ENCODE peak calls at places on chromosomes 16 and 17, in ten cellular contexts. One of them, this sample, is unnamed.
A peak's percentile ranks its signal among the peaks of the same experiment; 100 is the strongest.

GRCh38 chr17:38379448-38379847 is 27.8 kb downstream of the SOCS7 start:
- DNase-seq in HL-60: no peak
- DNase-seq in SK-N-SH: no peak
- DNase-seq in stomach: no peak
- DNase-seq in K562: no peak
- DNase-seq in HCT116: no peak
- DNase-seq in spleen: no peak
- DNase-seq in suprapubic skin: no peak
- DNase-seq in GM23338: no peak
- DNase-seq in sigmoid colon: no peak
- DNase-seq in this sample: no peak

GRCh38 chr16:78562650-78563049 is 463.2 kb downstream of the WWOX start:
- DNase-seq in HL-60: no peak
- DNase-seq in SK-N-SH: no peak
- DNase-seq in stomach: no peak
- DNase-seq in K562: no peak
- DNase-seq in HCT116: no peak
- DNase-seq in spleen: no peak
- DNase-seq in suprapubic skin: no peak
- DNase-seq in GM23338: no peak
- DNase-seq in sigmoid colon: no peak
- DNase-seq in this sample: no peak

GRCh38 chr17:16381496-16381820 is 567 bp downstream of the UBB start:
- DNase-seq in HL-60: no peak
- DNase-seq in SK-N-SH: no peak
- DNase-seq in stomach: no peak
- DNase-seq in K562: no peak
- DNase-seq in HCT116: no peak
- DNase-seq in spleen: no peak
- DNase-seq in suprapubic skin: no peak
- DNase-seq in GM23338: no peak
- DNase-seq in sigmoid colon: no peak
- DNase-seq in this sample: no peak

GRCh38 chr17:4534515-4534914 is 20.7 kb downstream of the MYBBP1A start:
- DNase-seq in HL-60: no peak
- DNase-seq in SK-N-SH: peak; percentile 70
- DNase-seq in stomach: no peak
- DNase-seq in K562: no peak
- DNase-seq in HCT116: no peak
- DNase-seq in spleen: no peak
- DNase-seq in suprapubic skin: no peak
- DNase-seq in GM23338: no peak
- DNase-seq in sigmoid colon: no peak
- DNase-seq in this sample: no peak

GRCh38 chr16:84599528-84600202 is 18.2 kb downstream of the COTL1 start:
- DNase-seq in HL-60: peak; percentile 88
- DNase-seq in SK-N-SH: peak; percentile 65
- DNase-seq in stomach: peak; percentile 51
- DNase-seq in K562: no peak
- DNase-seq in HCT116: no peak
- DNase-seq in spleen: peak; percentile 93
- DNase-seq in suprapubic skin: no peak
- DNase-seq in GM23338: peak; percentile 93
- DNase-seq in sigmoid colon: peak; percentile 77
- DNase-seq in this sample: no peak

GRCh38 chr17:28950017-28950751 is 1.1 kb downstream of the PHF12 start:
- DNase-seq in HL-60: peak; percentile 80
- DNase-seq in SK-N-SH: peak; percentile 59
- DNase-seq in stomach: peak; percentile 39
- DNase-seq in K562: peak; percentile 41
- DNase-seq in HCT116: no peak
- DNase-seq in spleen: peak; percentile 94
- DNase-seq in suprapubic skin: peak; percentile 86
- DNase-seq in GM23338: peak; percentile 83
- DNase-seq in sigmoid colon: peak; percentile 87
- DNase-seq in this sample: no peak

GRCh38 chr16:23216658-23217246 is 34.2 kb downstream of the SCNN1G start:
- DNase-seq in HL-60: no peak
- DNase-seq in SK-N-SH: no peak
- DNase-seq in stomach: no peak
- DNase-seq in K562: no peak
- DNase-seq in HCT116: no peak
- DNase-seq in spleen: no peak
- DNase-seq in suprapubic skin: no peak
- DNase-seq in GM23338: no peak
- DNase-seq in sigmoid colon: no peak
- DNase-seq in this sample: no peak

GRCh38 chr17:31564883-31565297 is 173.4 kb downstream of the RAB11FIP4 start:
- DNase-seq in HL-60: no peak
- DNase-seq in SK-N-SH: peak; percentile 16
- DNase-seq in stomach: no peak
- DNase-seq in K562: no peak
- DNase-seq in HCT116: no peak
- DNase-seq in spleen: no peak
- DNase-seq in suprapubic skin: no peak
- DNase-seq in GM23338: peak; percentile 70
- DNase-seq in sigmoid colon: no peak
- DNase-seq in this sample: no peak

GRCh38 chr16:65487231-65487630 is 365.4 kb upstream of the CDH11 start:
- DNase-seq in HL-60: no peak
- DNase-seq in SK-N-SH: no peak
- DNase-seq in stomach: no peak
- DNase-seq in K562: no peak
- DNase-seq in HCT116: no peak
- DNase-seq in spleen: no peak
- DNase-seq in suprapubic skin: no peak
- DNase-seq in GM23338: no peak
- DNase-seq in sigmoid colon: no peak
- DNase-seq in this sample: no peak

GRCh38 chr17:83079766-83080616 is 582 bp downstream of the METRNL start:
- DNase-seq in HL-60: no peak
- DNase-seq in SK-N-SH: peak; percentile 78
- DNase-seq in stomach: no peak
- DNase-seq in K562: peak; percentile 60
- DNase-seq in HCT116: no peak
- DNase-seq in spleen: peak; percentile 89
- DNase-seq in suprapubic skin: no peak
- DNase-seq in GM23338: no peak
- DNase-seq in sigmoid colon: no peak
- DNase-seq in this sample: no peak

GRCh38 chr17:31391496-31391949 is at the start of gene RAB11FIP4:
- DNase-seq in HL-60: no peak
- DNase-seq in SK-N-SH: peak; percentile 91
- DNase-seq in stomach: peak; percentile 22
- DNase-seq in K562: peak; percentile 66
- DNase-seq in HCT116: no peak
- DNase-seq in spleen: peak; percentile 77
- DNase-seq in suprapubic skin: no peak
- DNase-seq in GM23338: peak; percentile 63
- DNase-seq in sigmoid colon: no peak
- DNase-seq in this sample: no peak

GRCh38 chr17:10013360-10014112 is 108.5 kb upstream of the RCVRN start:
- DNase-seq in HL-60: no peak
- DNase-seq in SK-N-SH: no peak
- DNase-seq in stomach: no peak
- DNase-seq in K562: no peak
- DNase-seq in HCT116: no peak
- DNase-seq in spleen: no peak
- DNase-seq in suprapubic skin: no peak
- DNase-seq in GM23338: no peak
- DNase-seq in sigmoid colon: no peak
- DNase-seq in this sample: no peak

GRCh38 chr17:32110596-32110995 is 31.7 kb upstream of the RHOT1 start:
- DNase-seq in HL-60: no peak
- DNase-seq in SK-N-SH: no peak
- DNase-seq in stomach: peak; percentile 5
- DNase-seq in K562: no peak
- DNase-seq in HCT116: no peak
- DNase-seq in spleen: no peak
- DNase-seq in suprapubic skin: no peak
- DNase-seq in GM23338: no peak
- DNase-seq in sigmoid colon: no peak
- DNase-seq in this sample: no peak

GRCh38 chr16:82062645-82063058 is 27.6 kb downstream of the HSD17B2 start:
- DNase-seq in HL-60: peak; percentile 11
- DNase-seq in SK-N-SH: no peak
- DNase-seq in stomach: no peak
- DNase-seq in K562: no peak
- DNase-seq in HCT116: no peak
- DNase-seq in spleen: no peak
- DNase-seq in suprapubic skin: no peak
- DNase-seq in GM23338: no peak
- DNase-seq in sigmoid colon: no peak
- DNase-seq in this sample: no peak

GRCh38 chr17:43615952-43616351 is 45.8 kb downstream of the MEOX1 start:
- DNase-seq in HL-60: no peak
- DNase-seq in SK-N-SH: no peak
- DNase-seq in stomach: no peak
- DNase-seq in K562: no peak
- DNase-seq in HCT116: no peak
- DNase-seq in spleen: no peak
- DNase-seq in suprapubic skin: no peak
- DNase-seq in GM23338: no peak
- DNase-seq in sigmoid colon: no peak
- DNase-seq in this sample: no peak

GRCh38 chr17:43615330-43615729 is 46.4 kb downstream of the MEOX1 start:
- DNase-seq in HL-60: no peak
- DNase-seq in SK-N-SH: no peak
- DNase-seq in stomach: no peak
- DNase-seq in K562: no peak
- DNase-seq in HCT116: no peak
- DNase-seq in spleen: no peak
- DNase-seq in suprapubic skin: no peak
- DNase-seq in GM23338: no peak
- DNase-seq in sigmoid colon: no peak
- DNase-seq in this sample: no peak

GRCh38 chr17:43613911-43614310 is 47.8 kb downstream of the MEOX1 start:
- DNase-seq in HL-60: no peak
- DNase-seq in SK-N-SH: no peak
- DNase-seq in stomach: no peak
- DNase-seq in K562: no peak
- DNase-seq in HCT116: no peak
- DNase-seq in spleen: no peak
- DNase-seq in suprapubic skin: no peak
- DNase-seq in GM23338: no peak
- DNase-seq in sigmoid colon: no peak
- DNase-seq in this sample: no peak

GRCh38 chr17:43612515-43612914 is 49.2 kb downstream of the MEOX1 start:
- DNase-seq in HL-60: no peak
- DNase-seq in SK-N-SH: no peak
- DNase-seq in stomach: no peak
- DNase-seq in K562: no peak
- DNase-seq in HCT116: no peak
- DNase-seq in spleen: no peak
- DNase-seq in suprapubic skin: no peak
- DNase-seq in GM23338: no peak
- DNase-seq in sigmoid colon: no peak
- DNase-seq in this sample: no peak

GRCh38 chr17:43614560-43614959 is 47.2 kb downstream of the MEOX1 start:
- DNase-seq in HL-60: no peak
- DNase-seq in SK-N-SH: no peak
- DNase-seq in stomach: no peak
- DNase-seq in K562: no peak
- DNase-seq in HCT116: no peak
- DNase-seq in spleen: no peak
- DNase-seq in suprapubic skin: no peak
- DNase-seq in GM23338: no peak
- DNase-seq in sigmoid colon: no peak
- DNase-seq in this sample: no peak
- TF ChIP-seq POLR2AphosphoS5 in HL-60: no peak
- TF ChIP-seq POLR2AphosphoS5 in SK-N-SH: no peak
- TF ChIP-seq POLR2AphosphoS5 in stomach: no peak
- TF ChIP-seq POLR2AphosphoS5 in K562: no peak
- TF ChIP-seq POLR2AphosphoS5 in HCT116: no peak
- TF ChIP-seq POLR2AphosphoS5 in spleen: no peak
- TF ChIP-seq POLR2AphosphoS5 in suprapubic skin: no peak
- TF ChIP-seq POLR2AphosphoS5 in GM23338: no peak
- TF ChIP-seq POLR2AphosphoS5 in sigmoid colon: no peak
- TF ChIP-seq POLR2AphosphoS5 in this sample: no peak

GRCh38 chr16:21566891-21567414 is 32.4 kb upstream of the METTL9 start:
- DNase-seq in HL-60: no peak
- DNase-seq in SK-N-SH: no peak
- DNase-seq in stomach: peak; percentile 22
- DNase-seq in K562: no peak
- DNase-seq in HCT116: no peak
- DNase-seq in spleen: no peak
- DNase-seq in suprapubic skin: peak; percentile 69
- DNase-seq in GM23338: no peak
- DNase-seq in sigmoid colon: peak; percentile 60
- DNase-seq in this sample: no peak
- H3K27ac ChIP-seq in HL-60: no peak overlapping the region
- H3K27ac ChIP-seq in SK-N-SH: no peak overlapping the region
- H3K27ac ChIP-seq in stomach: no peak overlapping the region
- H3K27ac ChIP-seq in K562: no peak overlapping the region
- H3K27ac ChIP-seq in HCT116: no peak overlapping the region
- H3K27ac ChIP-seq in spleen: no peak overlapping the region
- H3K27ac ChIP-seq in suprapubic skin: no peak overlapping the region
- H3K27ac ChIP-seq in GM23338: no peak overlapping the region
- H3K27ac ChIP-seq in sigmoid colon: no peak overlapping the region
- H3K27ac ChIP-seq in this sample: no peak overlapping the region

GRCh38 chr17:35241520-35241919 is 1.4 kb upstream of the SLFN5 start:
- DNase-seq in HL-60: no peak
- DNase-seq in SK-N-SH: no peak
- DNase-seq in stomach: no peak
- DNase-seq in K562: no peak
- DNase-seq in HCT116: no peak
- DNase-seq in spleen: peak; percentile 77
- DNase-seq in suprapubic skin: no peak
- DNase-seq in GM23338: peak; percentile 15
- DNase-seq in sigmoid colon: no peak
- DNase-seq in this sample: no peak
- H3K4me3 ChIP-seq in HL-60: no peak overlapping the region
- H3K4me3 ChIP-seq in SK-N-SH: peak overlapping the region; percentile 99
- H3K4me3 ChIP-seq in stomach: peak overlapping the region; percentile 61
- H3K4me3 ChIP-seq in K562: no peak overlapping the region
- H3K4me3 ChIP-seq in HCT116: no peak overlapping the region
- H3K4me3 ChIP-seq in spleen: peak overlapping the region; percentile 66
- H3K4me3 ChIP-seq in suprapubic skin: peak overlapping the region; percentile 67
- H3K4me3 ChIP-seq in GM23338: peak overlapping the region; percentile 88
- H3K4me3 ChIP-seq in sigmoid colon: peak overlapping the region; percentile 86
- H3K4me3 ChIP-seq in this sample: peak overlapping the region; percentile 96

DNA sequence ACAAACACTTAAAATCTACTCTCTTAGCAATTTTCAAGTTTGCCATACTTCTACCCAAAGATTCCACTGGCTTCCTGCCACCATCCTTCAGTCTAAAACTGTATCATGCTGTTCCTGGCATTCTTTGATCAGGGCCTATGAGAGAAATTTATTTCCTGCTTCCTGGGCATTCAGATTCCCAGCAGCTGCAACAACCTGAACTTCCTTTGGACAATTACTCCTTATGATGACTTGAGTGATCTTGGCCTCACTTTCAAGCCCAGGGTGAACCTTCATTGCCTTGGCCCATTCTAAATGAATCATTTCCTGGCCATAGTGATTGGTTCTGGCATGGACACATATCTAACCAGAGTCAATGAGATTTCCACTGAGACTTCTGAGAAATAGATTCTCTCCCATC is 18.0 kb upstream of the MON1B start:
- DNase-seq in HL-60: no peak
- DNase-seq in SK-N-SH: no peak
- DNase-seq in stomach: no peak
- DNase-seq in K562: no peak
- DNase-seq in HCT116: no peak
- DNase-seq in spleen: no peak
- DNase-seq in suprapubic skin: no peak
- DNase-seq in GM23338: no peak
- DNase-seq in sigmoid colon: no peak
- DNase-seq in this sample: no peak
- TF ChIP-seq POLR2AphosphoS5 in HL-60: no peak
- TF ChIP-seq POLR2AphosphoS5 in SK-N-SH: no peak
- TF ChIP-seq POLR2AphosphoS5 in stomach: no peak
- TF ChIP-seq POLR2AphosphoS5 in K562: no peak
- TF ChIP-seq POLR2AphosphoS5 in HCT116: no peak
- TF ChIP-seq POLR2AphosphoS5 in spleen: no peak
- TF ChIP-seq POLR2AphosphoS5 in suprapubic skin: no peak
- TF ChIP-seq POLR2AphosphoS5 in GM23338: no peak
- TF ChIP-seq POLR2AphosphoS5 in sigmoid colon: no peak
- TF ChIP-seq POLR2AphosphoS5 in this sample: no peak